ENCODE peak calls at places on chromosome 15, in seven cellular contexts. H is fibroblast of lung, M is ovary, V is GM10248, J is psoas muscle, Z is MM.1S, O is omental fat pad. F is an unnamed sample.

GRCh38 chr15:84649706-84650105 is 4.4 kb downstream of the WDR73 start:
- DNase-seq in H (no peak), M (no peak), V (no peak), J (no peak), Z (no peak), O (no peak), F (no peak)

GRCh38 chr15:75947117-75947516 is 43.4 kb downstream of the FBXO22 start:
- DNase-seq in H (peak), M (no peak), V (no peak), J (no peak), Z (no peak), O (no peak), F (no peak)

GRCh38 chr15:23039917-23040281 is 530 bp upstream of the TUBGCP5 start:
- DNase-seq in H (no peak), M (no peak), V (no peak), J (no peak), Z (no peak), O (no peak), F (no peak)

GRCh38 chr15:99955181-99955525 is 221.9 kb upstream of the LYSMD4 start:
- DNase-seq in H (no peak), M (no peak), V (peak), J (no peak), Z (no peak), O (no peak), F (no peak)

GRCh38 chr15:59596640-59597039 is 14.9 kb upstream of the GCNT3 start:
- DNase-seq in H (no peak), M (no peak), V (no peak), J (no peak), Z (no peak), O (no peak), F (no peak)

GRCh38 chr15:72183781-72184164 is 13.8 kb downstream of the GRAMD2A start:
- DNase-seq in H (no peak), M (no peak), V (no peak), J (no peak), Z (no peak), O (no peak), F (no peak)

GRCh38 chr15:93302080-93302765 is 213.2 kb upstream of the RGMA start:
- DNase-seq in H (no peak), M (no peak), V (no peak), J (no peak), Z (no peak), O (no peak), F (no peak)

GRCh38 chr15:90234519-90234988 is 545 bp downstream of the GDPGP1 start:
- DNase-seq in H (peak), M (no peak), V (no peak), J (no peak), Z (no peak), O (no peak), F (no peak)

GRCh38 chr15:52261498-52262242 is 33.9 kb downstream of the MYO5C start:
- DNase-seq in H (peak), M (peak), V (peak), J (peak), Z (peak), O (no peak), F (peak)

GRCh38 chr15:67004142-67004541 is 61.3 kb upstream of the SMAD3 start:
- DNase-seq in H (no peak), M (no peak), V (peak), J (no peak), Z (no peak), O (no peak), F (peak)

GRCh38 chr15:58201536-58201935 is 63.4 kb downstream of the AQP9 start:
- DNase-seq in H (peak), M (no peak), V (no peak), J (no peak), Z (no peak), O (no peak), F (no peak)

GRCh38 chr15:68106656-68107055 is 52.5 kb downstream of the PIAS1 start:
- DNase-seq in H (peak), M (no peak), V (no peak), J (no peak), Z (no peak), O (no peak), F (no peak)

GRCh38 chr15:68228971-68229385 is 550 bp downstream of the CLN6 start:
- DNase-seq in H (no peak), M (no peak), V (peak), J (no peak), Z (no peak), O (no peak), F (no peak)

GRCh38 chr15:91055548-91056331 is 33.3 kb upstream of the VPS33B start:
- DNase-seq in H (peak), M (no peak), V (peak), J (no peak), Z (peak), O (no peak), F (peak)

DNA sequence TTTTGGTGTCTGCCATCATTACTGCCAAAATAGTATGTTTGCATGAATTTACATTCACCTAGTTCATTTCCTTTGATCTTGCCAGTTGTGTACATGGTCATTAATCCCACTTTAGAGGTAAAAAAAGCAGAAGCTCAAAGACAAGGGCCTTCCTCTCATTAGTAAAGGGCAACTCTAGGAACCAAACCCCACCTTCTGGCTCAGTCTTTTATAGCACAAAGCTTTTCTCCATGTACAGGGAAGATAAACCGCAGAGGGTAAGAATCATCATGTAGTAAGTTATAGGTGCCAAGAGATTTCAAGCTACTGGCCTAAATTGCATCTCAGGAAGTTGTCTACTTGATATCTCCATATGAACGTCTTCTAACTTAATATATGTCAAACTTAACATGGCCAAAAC is 19.3 kb upstream of the SPG21 start:
- DNase-seq in H (peak), M (no peak), V (no peak), J (no peak), Z (no peak), O (no peak), F (peak)
- TF ChIP-seq CTCF in H (peak), M (no peak), V (peak), J (no peak), Z (no peak), O (no peak), F (peak)

GRCh38 chr15:78131295-78132021 is at the start of gene CIB2:
- DNase-seq in H (peak), M (peak), V (peak), J (peak), Z (peak), O (peak), F (peak)
- TF ChIP-seq CTCF in H (peak), M (peak), V (peak), J (peak), Z (peak), O (no peak), F (peak)

DNA sequence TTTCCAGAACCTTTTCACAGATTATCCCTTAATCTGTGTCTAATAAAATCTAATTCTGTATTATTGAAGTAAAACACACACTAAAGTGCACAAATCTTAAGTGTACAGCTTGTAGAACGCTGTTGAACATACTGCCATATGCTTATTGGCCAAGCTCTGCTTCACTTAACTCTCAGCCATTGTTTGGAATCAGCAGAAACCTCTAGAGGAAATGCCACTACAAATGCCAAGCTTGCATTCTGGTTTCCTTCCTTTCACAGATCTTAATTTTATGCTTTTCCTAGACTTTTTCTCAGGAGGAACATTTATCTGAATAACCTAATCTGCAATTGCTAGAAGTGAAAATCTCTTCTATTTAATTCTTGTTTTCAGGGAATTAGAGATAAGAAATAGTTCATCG is 10.1 kb downstream of the MNS1 start:
- DNase-seq in H (no peak), M (no peak), V (no peak), J (no peak), Z (no peak), O (no peak), F (no peak)
- TF ChIP-seq CTCF in H (no peak), M (no peak), V (no peak), J (no peak), Z (no peak), O (no peak), F (no peak)

DNA sequence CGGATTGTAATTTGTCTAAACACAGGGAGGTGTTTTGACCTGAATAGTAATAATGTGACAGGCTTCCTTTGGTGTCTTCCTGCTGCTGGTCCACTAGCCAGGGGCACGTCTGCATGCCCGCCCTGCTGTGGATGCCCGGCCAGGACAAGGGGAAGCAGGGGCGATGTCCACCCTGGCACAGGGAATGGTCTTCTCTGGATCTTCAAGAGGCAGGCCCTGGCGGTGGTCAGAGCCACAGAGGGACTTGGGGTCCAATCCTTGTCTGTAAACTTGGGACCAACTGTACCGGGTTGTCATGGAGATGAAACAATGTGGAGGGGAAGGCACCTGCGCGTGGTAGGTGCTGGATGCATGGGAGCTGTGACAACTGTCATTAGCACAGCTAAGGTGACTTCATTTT is 134.1 kb downstream of the RPLP1 start:
- DNase-seq in H (no peak), M (no peak), V (no peak), J (no peak), Z (no peak), O (no peak), F (no peak)
- TF ChIP-seq CTCF in H (no peak), M (no peak), V (no peak), J (no peak), Z (no peak), O (no peak), F (no peak)

DNA sequence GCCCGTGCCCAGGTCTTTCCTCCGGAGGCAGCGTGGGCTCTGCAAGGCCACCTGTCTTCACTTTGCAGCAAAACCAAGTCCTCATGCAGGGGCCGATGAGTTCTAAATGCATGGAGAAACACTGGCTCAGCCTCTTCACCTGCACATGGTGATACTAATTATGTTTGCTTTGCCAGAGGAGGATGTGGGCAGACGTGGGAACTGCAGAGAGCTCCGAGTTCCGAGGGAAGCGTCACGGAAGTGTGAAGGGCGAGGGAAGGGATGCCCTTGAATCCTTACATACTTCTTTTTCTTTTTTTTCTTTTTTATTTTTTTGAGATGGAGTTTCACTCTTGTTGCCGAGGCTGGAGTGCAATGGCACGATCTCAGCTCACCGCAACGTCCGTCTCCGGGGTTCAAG is 74.8 kb downstream of the GABRG3 start:
- DNase-seq in H (no peak), M (no peak), V (no peak), J (no peak), Z (no peak), O (no peak), F (no peak)
- TF ChIP-seq CTCF in H (no peak), M (no peak), V (no peak), J (no peak), Z (no peak), O (no peak), F (no peak)

GRCh38 chr15:87672309-87672897 is 584.1 kb downstream of the NTRK3 start:
- DNase-seq in H (peak), M (no peak), V (no peak), J (no peak), Z (no peak), O (no peak), F (no peak)
- TF ChIP-seq CTCF in H (peak), M (no peak), V (no peak), J (peak), Z (peak), O (no peak), F (no peak)

DNA sequence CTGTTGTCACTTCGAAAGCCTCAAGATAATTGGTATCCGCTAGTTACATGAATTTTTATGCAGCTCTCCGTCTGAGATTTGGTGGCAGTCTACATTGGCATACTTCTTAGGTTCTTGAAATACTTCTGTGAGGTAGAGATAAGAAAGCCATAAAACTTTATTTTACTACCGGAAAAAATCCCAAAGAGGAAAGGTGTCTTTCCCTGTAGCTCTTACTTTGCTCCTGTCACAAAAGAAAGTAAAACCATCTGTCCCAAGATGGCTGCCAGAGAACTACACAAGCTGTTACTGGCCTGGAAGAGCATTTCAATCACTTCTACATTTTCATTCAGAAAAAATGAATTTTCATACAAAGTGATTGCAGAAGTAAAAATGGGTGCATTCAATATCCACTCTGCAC is 214.8 kb upstream of the ST8SIA2 start:
- DNase-seq in H (no peak), M (no peak), V (no peak), J (no peak), Z (no peak), O (no peak), F (no peak)
- TF ChIP-seq CTCF in H (no peak), M (no peak), V (no peak), J (no peak), Z (no peak), O (no peak), F (no peak)